ENCODE peak calls at places on chromosomes 16 and 17, in nine cellular contexts. J is right atrium auricular region; M is GM06990; I is activated CD4-positive, alpha-beta T cell treated with anti-CD3 and anti-CD28 coated beads, Interleukin-2, amount 50 U/mL, for 24 hours; E is HFFc6; D is brain microvascular endothelial cell; Z is ecto neural progenitor cell; N is C1 segment of cervical spinal cord; W is skeletal muscle cell. H is an unnamed sample.

GRCh38 chr17:50634123-50634914 is at the start of gene ABCC3:
- DNase-seq in Z (peak; percentile 75), J (no peak), N (no peak), W (no peak), I (no peak), M (no peak), E (no peak), D (no peak), H (peak; percentile 54)

GRCh38 chr16:73113326-73113720 is 65.4 kb upstream of the ZFHX3 start:
- DNase-seq in M (no peak), N (no peak), D (no peak), E (no peak), W (peak; percentile 41), I (no peak), Z (no peak), J (no peak), H (no peak)

GRCh38 chr17:17236295-17237025 is 508 bp downstream of the FLCN start:
- DNase-seq in W (no peak), J (no peak), M (no peak), E (peak; percentile 64), N (no peak), I (no peak), Z (no peak), D (peak; percentile 24), H (no peak)

GRCh38 chr16:11597268-11597690 is 10.6 kb upstream of the LITAF start:
- DNase-seq in J (no peak), M (no peak), E (peak; percentile 35), I (no peak), Z (no peak), N (no peak), D (no peak), W (no peak), H (peak; percentile 56)

GRCh38 chr16:22311520-22311919 is 14.3 kb downstream of the POLR3E start:
- DNase-seq in D (no peak), M (no peak), I (no peak), N (no peak), W (no peak), E (no peak), Z (no peak), J (no peak), H (no peak)

GRCh38 chr17:37450090-37450489 is 39.6 kb upstream of the DUSP14 start:
- DNase-seq in I (no peak), Z (no peak), D (no peak), M (no peak), J (no peak), N (no peak), W (no peak), E (no peak), H (no peak)

GRCh38 chr17:78779848-78780247 is 2.2 kb downstream of the CYTH1 start:
- DNase-seq in Z (no peak), W (no peak), I (peak; percentile 47), E (no peak), M (no peak), D (no peak), N (no peak), J (no peak), H (no peak)

GRCh38 chr16:3401719-3402397 is 843 bp downstream of the ZNF174 start:
- DNase-seq in D (no peak), W (no peak), Z (peak; percentile 54), I (no peak), E (peak; percentile 3), M (peak; percentile 15), J (no peak), N (no peak), H (no peak)

GRCh38 chr17:50630524-50631194 is 4.0 kb upstream of the ABCC3 start:
- DNase-seq in J (no peak), I (peak; percentile 10), Z (peak; percentile 77), E (no peak), D (no peak), N (no peak), M (no peak), W (no peak), H (peak; percentile 56)

GRCh38 chr17:64159051-64159590 is 29.2 kb upstream of the ERN1 start:
- DNase-seq in W (no peak), E (no peak), N (no peak), M (no peak), Z (no peak), D (no peak), I (no peak), J (no peak), H (no peak)

GRCh38 chr17:68378202-68379149 is 78.8 kb downstream of the WIPI1 start:
- DNase-seq in N (peak; percentile 58), W (peak; percentile 96), I (no peak), Z (peak; percentile 68), J (peak; percentile 99), M (no peak), D (peak; percentile 96), E (peak; percentile 94), H (peak; percentile 94)

GRCh38 chr17:72922223-72922622 is 170.3 kb downstream of the SLC39A11 start:
- DNase-seq in N (no peak), D (no peak), E (no peak), Z (no peak), M (no peak), W (no peak), J (no peak), I (no peak), H (no peak)

GRCh38 chr16:74325331-74325730 is 28.7 kb downstream of the PSMD7 start:
- DNase-seq in D (no peak), J (no peak), N (no peak), M (no peak), I (no peak), W (no peak), E (no peak), Z (no peak), H (no peak)